ENCODE peak calls at places on chromosomes 12 and 14, in seven cellular contexts. I, N, W, Y, O, C and K are unnamed samples.

GRCh38 chr12:81639196-81639595 is 120.0 kb downstream of the PPFIA2 start:
- DNase-seq in I (no peak), N (no peak), W (no peak), Y (peak), O (no peak), C (no peak), K (no peak)

GRCh38 chr12:97148941-97149559 is 242.0 kb downstream of the NEDD1 start:
- DNase-seq in I (peak), N (peak), W (peak), Y (no peak), O (peak), C (peak), K (peak)

GRCh38 chr14:104734991-104735779 is 11.2 kb downstream of the ADSS1 start:
- DNase-seq in I (no peak), N (no peak), W (no peak), Y (no peak), O (no peak), C (no peak), K (no peak)

GRCh38 chr12:104669851-104670337 is 213.1 kb downstream of the CHST11 start:
- DNase-seq in I (no peak), N (no peak), W (peak), Y (no peak), O (peak), C (no peak), K (peak)

GRCh38 chr12:3047961-3048360 is 29.2 kb upstream of the TSPAN9 start:
- DNase-seq in I (no peak), N (no peak), W (no peak), Y (no peak), O (no peak), C (peak), K (no peak)

GRCh38 chr12:122875590-122876220 is 20.2 kb downstream of the VPS37B start:
- DNase-seq in I (peak), N (no peak), W (no peak), Y (no peak), O (no peak), C (no peak), K (peak)

GRCh38 chr12:98736352-98737326 is 91.5 kb downstream of the APAF1 start:
- DNase-seq in I (no peak), N (no peak), W (no peak), Y (no peak), O (no peak), C (peak), K (no peak)

GRCh38 chr12:12035229-12035628 is 35.5 kb upstream of the BCL2L14 start:
- DNase-seq in I (no peak), N (no peak), W (no peak), Y (no peak), O (no peak), C (no peak), K (no peak)

GRCh38 chr14:104342435-104343293 is 204.3 kb downstream of the KIF26A start:
- DNase-seq in I (no peak), N (no peak), W (no peak), Y (no peak), O (no peak), C (peak), K (peak)